ENCODE peak calls at places on chromosomes 2 and 18, in eight cellular contexts. T is brain microvascular endothelial cell, L is fibroblast of lung, V is MM.1S, J is kidney epithelial cell, R is tibial artery, U is fibroblast of pulmonary artery, H is left ventricle myocardium inferior. E is an unnamed sample.

GRCh38 chr2:128941676-128942075 is 623.0 kb upstream of the HS6ST1 start:
- DNase-seq in U (no peak), R (no peak), V (no peak), H (no peak), L (no peak), J (no peak), T (no peak), E (no peak)

GRCh38 chr2:107337209-107337898 is 451.4 kb upstream of the ST6GAL2 start:
- DNase-seq in U (peak; percentile 54), R (peak; percentile 37), T (peak; percentile 80), H (no peak), L (peak; percentile 16), V (no peak), J (peak; percentile 64), E (peak; percentile 28)

GRCh38 chr2:239932881-239933735 is 92.0 kb downstream of the NDUFA10 start:
- DNase-seq in U (no peak), T (no peak), H (peak; percentile 3), V (no peak), R (no peak), L (no peak), J (no peak), E (no peak)

GRCh38 chr2:232687382-232688160 is 9.6 kb upstream of the GIGYF2 start:
- DNase-seq in U (no peak), V (peak; percentile 21), R (no peak), L (no peak), H (no peak), T (no peak), J (no peak), E (no peak)

GRCh38 chr18:39840406-39840805 is 2114.6 kb upstream of the PIK3C3 start:
- DNase-seq in U (peak; percentile 85), V (no peak), H (no peak), R (no peak), L (peak; percentile 96), T (peak; percentile 86), J (no peak), E (peak; percentile 63)

GRCh38 chr18:50559750-50560680 is at the start of gene MAPK4:
- DNase-seq in V (peak; percentile 73), T (no peak), L (peak; percentile 2), U (peak; percentile 20), R (no peak), J (no peak), H (peak; percentile 59), E (peak; percentile 11)

GRCh38 chr2:105294046-105294445 is 35.5 kb downstream of the TGFBRAP1 start:
- DNase-seq in H (no peak), U (no peak), J (no peak), R (no peak), T (no peak), L (no peak), V (no peak), E (no peak)

GRCh38 chr2:171516793-171517192 is 5.5 kb upstream of the CYBRD1 start:
- DNase-seq in R (peak; percentile 51), H (no peak), T (no peak), J (no peak), V (no peak), L (no peak), U (no peak), E (no peak)

GRCh38 chr2:113138428-113139322 is 11.3 kb downstream of the IL1RN start:
- DNase-seq in U (peak; percentile 79), V (peak; percentile 85), T (peak; percentile 66), J (no peak), H (no peak), L (peak; percentile 80), R (no peak), E (peak; percentile 70)

GRCh38 chr2:217948341-217948791 is 54.4 kb downstream of the TNS1 start:
- DNase-seq in T (no peak), L (no peak), R (no peak), V (no peak), U (no peak), H (no peak), J (no peak), E (no peak)
- TF ChIP-seq CTCF in T (peak; percentile 13), L (peak; percentile 3), R (no peak), V (no peak), U (no peak), H (no peak), J (no peak), E (no peak)

DNA sequence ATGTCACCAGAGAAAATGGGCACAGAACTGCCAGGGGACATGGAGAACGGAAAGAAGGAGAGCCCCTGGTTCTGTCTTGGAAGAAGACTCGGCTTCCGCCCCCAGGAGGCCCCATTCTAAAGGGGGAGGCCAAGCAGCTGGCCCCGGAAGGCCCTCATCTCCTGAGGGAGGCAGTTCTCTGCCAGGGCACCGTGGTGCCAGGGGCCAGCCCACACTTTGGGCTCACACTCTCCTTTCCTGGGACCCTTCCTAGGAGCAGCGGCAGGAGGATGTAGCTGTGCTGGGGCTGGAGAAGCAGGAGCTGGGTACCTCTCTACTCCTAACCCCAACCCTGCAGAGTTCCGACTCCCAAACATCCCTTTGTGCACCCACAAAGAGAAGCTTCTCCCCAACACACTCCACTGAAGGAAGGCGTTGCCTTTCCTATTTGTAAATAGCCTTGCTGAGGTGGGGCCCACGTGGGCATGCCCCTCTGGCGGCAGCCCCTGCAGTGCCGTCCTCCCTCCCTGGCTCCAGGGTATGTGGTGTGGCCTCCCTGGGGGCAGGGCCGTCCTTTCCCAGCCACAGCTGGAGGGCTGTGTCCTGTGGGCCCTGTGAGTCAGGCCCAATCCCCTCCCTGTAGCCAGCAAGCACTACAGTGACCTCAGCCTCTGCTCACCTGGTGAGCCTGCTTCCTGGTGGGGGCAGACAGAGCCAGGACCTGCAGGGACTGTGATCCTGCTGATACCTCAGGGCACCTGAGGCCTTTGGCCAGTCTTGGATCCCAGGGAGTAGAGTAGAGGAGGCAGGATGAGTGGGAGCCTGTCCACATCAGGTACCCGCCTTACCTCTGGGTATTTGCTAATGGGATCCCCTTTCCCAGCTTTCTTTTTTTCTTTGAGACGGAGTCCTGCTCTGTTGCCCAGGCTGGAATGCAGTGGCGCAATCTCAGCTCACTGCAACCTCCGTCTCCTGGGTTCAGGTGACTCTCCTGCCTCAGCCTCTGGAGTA is 26.6 kb downstream of the ZFP36L2 start:
- DNase-seq in T (no peak), L (no peak), U (no peak), H (no peak), J (no peak), V (no peak), R (no peak), E (no peak)
- H3K4me3 ChIP-seq in T (no peak overlapping the region), L (no peak overlapping the region), U (no peak overlapping the region), H (no peak overlapping the region), J (no peak overlapping the region), V (no peak overlapping the region), R (no peak overlapping the region), E (no peak overlapping the region)

DNA sequence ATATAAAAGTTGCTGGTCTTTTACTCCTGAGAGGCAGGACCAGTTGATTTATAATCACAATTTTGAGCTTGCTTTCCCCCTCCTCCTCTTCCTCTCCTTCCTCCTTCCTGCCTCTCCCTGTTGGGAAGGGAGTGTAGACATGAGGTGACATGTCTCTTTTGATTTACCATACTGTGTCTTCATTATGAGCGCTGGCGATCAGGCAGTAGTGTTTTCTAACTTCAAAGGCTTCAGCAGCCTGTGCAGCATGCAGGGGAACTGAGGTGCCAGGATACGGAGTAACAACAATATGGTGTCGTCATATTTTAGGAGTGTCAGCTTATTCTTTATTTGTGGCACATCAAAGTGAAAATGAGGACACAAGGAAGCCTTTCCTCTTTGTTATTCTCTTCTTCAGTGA is 864.2 kb downstream of the SLC4A3 start:
- DNase-seq in L (no peak), U (no peak), J (no peak), T (no peak), R (no peak), H (no peak), V (no peak), E (no peak)
- TF ChIP-seq CTCF in L (no peak), U (no peak), J (no peak), T (no peak), R (no peak), H (no peak), V (no peak), E (no peak)

GRCh38 chr2:66875941-66876462 is 441.1 kb downstream of the MEIS1 start:
- DNase-seq in U (no peak), T (no peak), L (no peak), V (no peak), R (no peak), J (no peak), H (no peak), E (no peak)

GRCh38 chr2:66869076-66869475 is 434.2 kb downstream of the MEIS1 start:
- DNase-seq in V (no peak), T (peak; percentile 90), H (no peak), U (peak; percentile 61), R (no peak), L (peak; percentile 75), J (peak; percentile 32), E (peak; percentile 74)

GRCh38 chr2:66874411-66874810 is 439.5 kb downstream of the MEIS1 start:
- DNase-seq in T (no peak), H (no peak), L (no peak), V (no peak), J (no peak), R (no peak), U (peak; percentile 14), E (peak; percentile 61)

GRCh38 chr2:66872056-66872821 is 437.3 kb downstream of the MEIS1 start:
- DNase-seq in J (no peak), U (peak; percentile 61), L (peak; percentile 64), R (no peak), T (peak; percentile 89), V (no peak), H (no peak), E (peak; percentile 81)

GRCh38 chr2:66872926-66873714 is 438.2 kb downstream of the MEIS1 start:
- DNase-seq in U (no peak), J (no peak), V (no peak), L (no peak), T (no peak), R (no peak), H (no peak), E (peak; percentile 94)
- H3K4me3 ChIP-seq in U (no peak overlapping the region), J (no peak overlapping the region), V (no peak overlapping the region), L (no peak overlapping the region), T (no peak overlapping the region), R (no peak overlapping the region), H (no peak overlapping the region), E (no peak overlapping the region)

DNA sequence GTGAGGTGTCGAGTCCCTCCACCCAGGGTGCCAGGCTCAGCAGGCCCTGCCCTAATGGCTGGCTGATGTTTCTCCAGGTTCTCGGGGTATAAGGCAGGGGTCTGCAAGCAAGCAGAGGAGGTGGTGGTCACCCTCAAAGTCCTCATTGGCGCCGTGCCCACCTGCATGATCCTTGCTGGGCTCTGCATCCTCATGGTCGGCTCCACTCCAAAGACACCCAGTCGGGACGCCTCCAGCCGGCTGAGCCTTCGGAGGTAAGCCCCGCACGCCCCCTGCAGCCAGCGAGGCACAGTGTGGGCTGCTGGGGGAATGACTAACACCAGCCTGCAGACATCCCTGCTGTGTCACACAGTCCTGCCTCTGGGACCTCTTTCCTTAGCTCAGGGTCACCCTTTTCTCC is 14.1 kb downstream of the MFSD2B start:
- DNase-seq in U (peak; percentile 49), T (peak; percentile 55), L (peak; percentile 15), H (no peak), V (no peak), J (no peak), R (no peak), E (peak; percentile 35)
- TF ChIP-seq CTCF in U (peak; percentile 44), T (peak; percentile 86), L (peak; percentile 31), H (peak; percentile 16), V (no peak), J (no peak), R (no peak), E (peak; percentile 52)

E was measured in fibroblast of villous mesenchyme.